ENCODE peak calls at places on chromosomes 11 and 22, in four cellular contexts. One of them, this sample, is unnamed.

GRCh38 chr11:70713988-70714665 is 315.8 kb downstream of the CTTN start:
- DNase-seq in AG04450: no peak
- DNase-seq in caudate nucleus: no peak
- DNase-seq in aorta: peak; percentile 53
- DNase-seq in this sample: no peak

GRCh38 chr22:50490531-50491308 is 4.1 kb downstream of the MIOX start:
- DNase-seq in aorta: no peak
- DNase-seq in caudate nucleus: no peak
- DNase-seq in AG04450: no peak
- DNase-seq in this sample: no peak

GRCh38 chr11:77141475-77141874 is 13.4 kb downstream of the MYO7A start:
- DNase-seq in caudate nucleus: no peak
- DNase-seq in aorta: no peak
- DNase-seq in AG04450: no peak
- DNase-seq in this sample: no peak

GRCh38 chr11:134372961-134373360 is 39.1 kb downstream of the B3GAT1 start:
- DNase-seq in AG04450: no peak
- DNase-seq in caudate nucleus: no peak
- DNase-seq in aorta: peak; percentile 34
- DNase-seq in this sample: no peak

GRCh38 chr22:38706101-38706884 is 549 bp downstream of the GTPBP1 start:
- DNase-seq in AG04450: no peak
- DNase-seq in caudate nucleus: peak; percentile 31
- DNase-seq in aorta: peak; percentile 86
- DNase-seq in this sample: peak; percentile 73

GRCh38 chr11:129985823-129986222 is 16.8 kb downstream of the PRDM10 start:
- DNase-seq in AG04450: no peak
- DNase-seq in caudate nucleus: no peak
- DNase-seq in aorta: no peak
- DNase-seq in this sample: no peak

GRCh38 chr22:46378499-46379300 is 43.2 kb downstream of the TRMU start:
- DNase-seq in aorta: no peak
- DNase-seq in caudate nucleus: no peak
- DNase-seq in AG04450: no peak
- DNase-seq in this sample: peak; percentile 33

GRCh38 chr22:30600925-30601324 is 6.0 kb upstream of the TCN2 start:
- DNase-seq in AG04450: no peak
- DNase-seq in aorta: no peak
- DNase-seq in caudate nucleus: no peak
- DNase-seq in this sample: no peak

GRCh38 chr11:128735935-128736610 is 42.2 kb downstream of the FLI1 start:
- DNase-seq in AG04450: no peak
- DNase-seq in aorta: no peak
- DNase-seq in caudate nucleus: no peak
- DNase-seq in this sample: no peak

GRCh38 chr11:134069996-134070845 is 1.3 kb downstream of the JAM3 start:
- DNase-seq in caudate nucleus: peak; percentile 35
- DNase-seq in AG04450: no peak
- DNase-seq in aorta: no peak
- DNase-seq in this sample: no peak

GRCh38 chr11:99795999-99796398 is 775.2 kb downstream of the CNTN5 start:
- DNase-seq in AG04450: no peak
- DNase-seq in aorta: no peak
- DNase-seq in caudate nucleus: no peak
- DNase-seq in this sample: no peak

GRCh38 chr11:123885570-123885969 is at the start of gene TMEM225:
- DNase-seq in caudate nucleus: no peak
- DNase-seq in aorta: no peak
- DNase-seq in AG04450: no peak
- DNase-seq in this sample: no peak

GRCh38 chr11:46347637-46348311 is 511 bp downstream of the DGKZ start:
- DNase-seq in AG04450: no peak
- DNase-seq in caudate nucleus: no peak
- DNase-seq in aorta: peak; percentile 84
- DNase-seq in this sample: no peak

GRCh38 chr11:123546515-123546914 is 107.9 kb downstream of the SCN3B start:
- DNase-seq in aorta: no peak
- DNase-seq in AG04450: no peak
- DNase-seq in caudate nucleus: no peak
- DNase-seq in this sample: no peak

GRCh38 chr11:5749836-5750235 is 4.2 kb upstream of the OR52N4 start:
- DNase-seq in aorta: no peak
- DNase-seq in caudate nucleus: no peak
- DNase-seq in AG04450: no peak
- DNase-seq in this sample: no peak

GRCh38 chr11:115242982-115243381 is 261.2 kb downstream of the CADM1 start:
- DNase-seq in aorta: no peak
- DNase-seq in caudate nucleus: no peak
- DNase-seq in AG04450: no peak
- DNase-seq in this sample: no peak

GRCh38 chr11:128506999-128507591 is 80.3 kb downstream of the ETS1 start:
- DNase-seq in AG04450: peak; percentile 92
- DNase-seq in caudate nucleus: no peak
- DNase-seq in aorta: peak; percentile 95
- DNase-seq in this sample: peak; percentile 96

GRCh38 chr22:19666663-19667593 is 47.4 kb upstream of the SEPTIN5 start:
- DNase-seq in AG04450: peak; percentile 27
- DNase-seq in caudate nucleus: no peak
- DNase-seq in aorta: no peak
- DNase-seq in this sample: no peak

GRCh38 chr11:420911-421321 is 6.1 kb upstream of the SIGIRR start:
- DNase-seq in aorta: peak; percentile 74
- DNase-seq in caudate nucleus: no peak
- DNase-seq in AG04450: no peak
- DNase-seq in this sample: no peak

GRCh38 chr11:35836185-35836584 is 107.7 kb upstream of the LDLRAD3 start:
- DNase-seq in aorta: no peak
- DNase-seq in caudate nucleus: no peak
- DNase-seq in AG04450: no peak
- DNase-seq in this sample: no peak

GRCh38 chr11:31656051-31656450 is 146.5 kb downstream of the ELP4 start:
- DNase-seq in aorta: no peak
- DNase-seq in AG04450: no peak
- DNase-seq in caudate nucleus: no peak
- DNase-seq in this sample: no peak

GRCh38 chr11:71252782-71253730 is 679 bp upstream of the SHANK2 start:
- DNase-seq in AG04450: no peak
- DNase-seq in caudate nucleus: no peak
- DNase-seq in aorta: no peak
- DNase-seq in this sample: no peak

GRCh38 chr22:36741204-36741793 is 34.6 kb downstream of the IFT27 start:
- DNase-seq in aorta: no peak
- DNase-seq in AG04450: no peak
- DNase-seq in caudate nucleus: no peak
- DNase-seq in this sample: no peak

GRCh38 chr11:108278546-108278945 is 55.7 kb downstream of the ATM start:
- DNase-seq in caudate nucleus: no peak
- DNase-seq in AG04450: no peak
- DNase-seq in aorta: no peak
- DNase-seq in this sample: no peak

GRCh38 chr22:48779211-48779643 is 1048.4 kb downstream of the BRD1 start:
- DNase-seq in caudate nucleus: no peak
- DNase-seq in aorta: peak; percentile 64
- DNase-seq in AG04450: no peak
- DNase-seq in this sample: no peak

GRCh38 chr11:1520987-1521349 is 34.4 kb upstream of the MOB2 start:
- DNase-seq in aorta: no peak
- DNase-seq in AG04450: no peak
- DNase-seq in caudate nucleus: no peak
- DNase-seq in this sample: peak; percentile 49

GRCh38 chr22:23751441-23751996 is 607 bp upstream of the ZNF70 start:
- DNase-seq in caudate nucleus: no peak
- DNase-seq in aorta: no peak
- DNase-seq in AG04450: no peak
- DNase-seq in this sample: peak; percentile 67

GRCh38 chr11:104164028-104164520 is at the start of gene PDGFD:
- DNase-seq in AG04450: peak; percentile 30
- DNase-seq in caudate nucleus: peak; percentile 32
- DNase-seq in aorta: peak; percentile 85
- DNase-seq in this sample: peak; percentile 57

GRCh38 chr11:1336836-1337646 is 27.6 kb upstream of the TOLLIP start:
- DNase-seq in AG04450: no peak
- DNase-seq in aorta: peak; percentile 87
- DNase-seq in caudate nucleus: no peak
- DNase-seq in this sample: peak; percentile 64

GRCh38 chr11:57648791-57649735 is 649 bp downstream of the YPEL4 start:
- DNase-seq in caudate nucleus: peak; percentile 39
- DNase-seq in aorta: no peak
- DNase-seq in AG04450: no peak
- DNase-seq in this sample: no peak

GRCh38 chr11:123047947-123048293 is 14.0 kb downstream of the HSPA8 start:
- DNase-seq in AG04450: no peak
- DNase-seq in aorta: no peak
- DNase-seq in caudate nucleus: no peak
- DNase-seq in this sample: no peak

GRCh38 chr11:1546536-1547466 is 25.3 kb downstream of the DUSP8 start:
- DNase-seq in caudate nucleus: no peak
- DNase-seq in AG04450: no peak
- DNase-seq in aorta: peak; percentile 86
- DNase-seq in this sample: peak; percentile 78

GRCh38 chr11:111923351-111923788 is 4.7 kb downstream of the C11orf52 start:
- DNase-seq in AG04450: no peak
- DNase-seq in aorta: peak; percentile 84
- DNase-seq in caudate nucleus: no peak
- DNase-seq in this sample: peak; percentile 69

GRCh38 chr11:10823152-10823579 is 14.4 kb upstream of the EIF4G2 start:
- DNase-seq in AG04450: no peak
- DNase-seq in aorta: no peak
- DNase-seq in caudate nucleus: no peak
- DNase-seq in this sample: no peak

GRCh38 chr11:66136752-66137123 is 66.7 kb downstream of the PACS1 start:
- DNase-seq in AG04450: no peak
- DNase-seq in caudate nucleus: no peak
- DNase-seq in aorta: no peak
- DNase-seq in this sample: no peak
- H3K27ac ChIP-seq in AG04450: peak overlapping the region; percentile 73
- H3K27ac ChIP-seq in caudate nucleus: no peak overlapping the region
- H3K27ac ChIP-seq in aorta: no peak overlapping the region
- H3K27ac ChIP-seq in this sample: no peak overlapping the region

GRCh38 chr11:63915961-63916836 is 765 bp downstream of the RCOR2 start:
- DNase-seq in aorta: peak; percentile 88
- DNase-seq in caudate nucleus: peak; percentile 32
- DNase-seq in AG04450: no peak
- DNase-seq in this sample: peak; percentile 88
- H3K27ac ChIP-seq in aorta: no peak overlapping the region
- H3K27ac ChIP-seq in caudate nucleus: peak overlapping the region; percentile 59
- H3K27ac ChIP-seq in AG04450: no peak overlapping the region
- H3K27ac ChIP-seq in this sample: peak overlapping the region; percentile 31

GRCh38 chr11:88352139-88352538 is 14.6 kb upstream of the CTSC start:
- DNase-seq in aorta: no peak
- DNase-seq in caudate nucleus: no peak
- DNase-seq in AG04450: no peak
- DNase-seq in this sample: no peak

GRCh38 chr11:88353386-88353785 is 15.8 kb upstream of the CTSC start:
- DNase-seq in caudate nucleus: no peak
- DNase-seq in AG04450: no peak
- DNase-seq in aorta: no peak
- DNase-seq in this sample: no peak

GRCh38 chr11:88355887-88356286 is 18.4 kb upstream of the CTSC start:
- DNase-seq in AG04450: no peak
- DNase-seq in aorta: no peak
- DNase-seq in caudate nucleus: no peak
- DNase-seq in this sample: no peak

GRCh38 chr11:88354909-88355308 is 17.4 kb upstream of the CTSC start:
- DNase-seq in AG04450: no peak
- DNase-seq in caudate nucleus: no peak
- DNase-seq in aorta: no peak
- DNase-seq in this sample: no peak

GRCh38 chr11:88353835-88354496 is 16.4 kb upstream of the CTSC start:
- DNase-seq in aorta: no peak
- DNase-seq in caudate nucleus: no peak
- DNase-seq in AG04450: no peak
- DNase-seq in this sample: no peak
- H3K27ac ChIP-seq in aorta: no peak overlapping the region
- H3K27ac ChIP-seq in caudate nucleus: no peak overlapping the region
- H3K27ac ChIP-seq in AG04450: no peak overlapping the region
- H3K27ac ChIP-seq in this sample: no peak overlapping the region

DNA sequence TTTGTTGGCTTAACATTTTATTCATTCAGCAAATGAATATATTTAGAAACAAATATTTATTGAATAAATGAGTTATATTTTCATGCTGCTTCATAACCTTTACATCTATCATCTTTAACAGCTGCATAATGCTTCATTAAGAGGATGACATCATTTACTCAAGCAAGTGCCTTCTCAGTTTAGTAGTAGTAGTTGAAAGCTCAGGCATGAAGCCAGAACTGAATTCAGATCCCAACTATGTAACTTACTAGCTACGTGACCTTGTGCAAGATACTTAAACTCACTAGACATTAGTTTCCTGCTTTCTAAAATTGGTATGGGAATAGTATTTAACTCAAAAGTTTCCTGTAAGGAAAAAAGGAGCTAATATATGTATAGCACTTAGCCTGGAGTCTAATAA is 90.3 kb downstream of the TMPRSS5 start:
- DNase-seq in caudate nucleus: no peak
- DNase-seq in AG04450: no peak
- DNase-seq in aorta: no peak
- DNase-seq in this sample: no peak
- H3K27ac ChIP-seq in caudate nucleus: no peak overlapping the region
- H3K27ac ChIP-seq in AG04450: no peak overlapping the region
- H3K27ac ChIP-seq in aorta: no peak overlapping the region
- H3K27ac ChIP-seq in this sample: no peak overlapping the region

GRCh38 chr22:42384506-42384905 is 47.7 kb downstream of the NFAM1 start:
- DNase-seq in AG04450: no peak
- DNase-seq in aorta: no peak
- DNase-seq in caudate nucleus: no peak
- DNase-seq in this sample: no peak

GRCh38 chr22:42389137-42389536 is 43.1 kb downstream of the NFAM1 start:
- DNase-seq in aorta: no peak
- DNase-seq in AG04450: no peak
- DNase-seq in caudate nucleus: peak; percentile 33
- DNase-seq in this sample: no peak

GRCh38 chr22:42387631-42388030 is 44.6 kb downstream of the NFAM1 start:
- DNase-seq in caudate nucleus: no peak
- DNase-seq in AG04450: no peak
- DNase-seq in aorta: no peak
- DNase-seq in this sample: no peak

GRCh38 chr22:42385691-42386090 is 46.5 kb downstream of the NFAM1 start:
- DNase-seq in AG04450: no peak
- DNase-seq in caudate nucleus: no peak
- DNase-seq in aorta: no peak
- DNase-seq in this sample: peak; percentile 5

GRCh38 chr22:42388130-42388797 is 43.9 kb downstream of the NFAM1 start:
- DNase-seq in AG04450: no peak
- DNase-seq in caudate nucleus: peak; percentile 75
- DNase-seq in aorta: no peak
- DNase-seq in this sample: peak; percentile 57
- H3K27ac ChIP-seq in AG04450: no peak overlapping the region
- H3K27ac ChIP-seq in caudate nucleus: peak overlapping the region; percentile 78
- H3K27ac ChIP-seq in aorta: no peak overlapping the region
- H3K27ac ChIP-seq in this sample: no peak overlapping the region

This sample was measured in right cardiac atrium.